ENCODE peak calls at places on chromosome 18, in eight cellular contexts. M is NCI-H2081; X is GM13976; I is stimulated activated CD4-positive, alpha-beta T cell treated with anti-CD3 and anti-CD28 coated beads, Interleukin-1b, Interleukin-23, amount 100 ng/mL, for 24 hours; R is activated CD4-positive, alpha-beta T cell treated with anti-CD3 and anti-CD28 coated beads for 48 hours; W is sigmoid colon; S is COR-L47; K is GM12865. N is an unnamed sample.

GRCh38 chr18:49045585-49045984 is 94.8 kb upstream of the SMAD7 start:
- DNase-seq in K (no peak), R (no peak), W (no peak), I (no peak), X (no peak), M (no peak), S (no peak), N (no peak)

GRCh38 chr18:38427736-38428135 is 862.1 kb upstream of the CELF4 start:
- DNase-seq in X (no peak), W (no peak), M (no peak), R (no peak), S (no peak), K (no peak), I (no peak), N (no peak)

GRCh38 chr18:11992096-11992785 is 10.9 kb downstream of the IMPA2 start:
- DNase-seq in M (no peak), K (no peak), S (no peak), R (no peak), I (no peak), X (no peak), W (peak), N (no peak)

GRCh38 chr18:59906203-59906602 is 6.4 kb downstream of the PMAIP1 start:
- DNase-seq in W (no peak), R (no peak), K (peak), I (no peak), M (no peak), S (no peak), X (no peak), N (no peak)

GRCh38 chr18:10135302-10135926 is 221.6 kb downstream of the VAPA start:
- DNase-seq in R (no peak), I (no peak), K (no peak), X (no peak), W (no peak), M (no peak), S (no peak), N (no peak)

GRCh38 chr18:50183556-50183955 is 11.4 kb downstream of the MYO5B start:
- DNase-seq in W (no peak), X (no peak), S (no peak), K (peak), M (no peak), I (no peak), R (no peak), N (no peak)

GRCh38 chr18:41170346-41170745 is 784.7 kb upstream of the PIK3C3 start:
- DNase-seq in S (no peak), M (no peak), K (no peak), I (no peak), W (no peak), R (no peak), X (no peak), N (no peak)

GRCh38 chr18:39564716-39565115 is 1999.1 kb upstream of the CELF4 start:
- DNase-seq in W (no peak), M (no peak), K (no peak), X (no peak), S (no peak), R (no peak), I (no peak), N (no peak)

GRCh38 chr18:22342625-22343024 is 75.1 kb downstream of the CTAGE1 start:
- DNase-seq in S (no peak), I (no peak), K (no peak), X (no peak), R (no peak), M (no peak), W (no peak), N (no peak)

GRCh38 chr18:78518805-78519204 is 460.8 kb upstream of the SALL3 start:
- DNase-seq in I (no peak), S (no peak), W (peak), K (no peak), M (no peak), X (no peak), R (no peak), N (no peak)

GRCh38 chr18:60123031-60123430 is 223.2 kb downstream of the PMAIP1 start:
- DNase-seq in K (no peak), X (no peak), I (no peak), S (no peak), W (no peak), M (no peak), R (no peak), N (no peak)

GRCh38 chr18:24176727-24177416 is 38.0 kb downstream of the CABYR start:
- DNase-seq in S (peak), I (peak), W (peak), K (peak), X (peak), R (peak), M (peak), N (no peak)

GRCh38 chr18:5068856-5069255 is 128.2 kb downstream of the AKAIN1 start:
- DNase-seq in W (no peak), I (no peak), R (no peak), M (no peak), S (no peak), K (no peak), X (no peak), N (no peak)

GRCh38 chr18:11850821-11851155 is 425 bp upstream of the CHMP1B start:
- DNase-seq in W (no peak), R (no peak), M (no peak), X (no peak), K (no peak), I (no peak), S (no peak), N (no peak)

GRCh38 chr18:36640005-36640952 is 188.5 kb downstream of the TPGS2 start:
- DNase-seq in K (no peak), X (no peak), S (no peak), W (no peak), R (no peak), M (no peak), I (no peak), N (no peak)

GRCh38 chr18:3948958-3949357 is 499.0 kb downstream of the TGIF1 start:
- DNase-seq in X (no peak), K (no peak), I (no peak), S (no peak), M (no peak), R (no peak), W (no peak), N (no peak)

GRCh38 chr18:36179562-36180334 is 7.5 kb upstream of the MOCOS start:
- DNase-seq in R (no peak), K (no peak), X (no peak), I (no peak), W (peak), S (no peak), M (no peak), N (no peak)

GRCh38 chr18:76558881-76559667 is 64.0 kb upstream of the ZNF516 start:
- DNase-seq in I (no peak), K (no peak), S (no peak), R (no peak), X (no peak), W (no peak), M (no peak), N (peak)

GRCh38 chr18:75208055-75208835 is 694 bp downstream of the PTGR3 start:
- DNase-seq in I (no peak), M (peak), W (peak), S (peak), R (peak), K (peak), X (peak), N (no peak)

GRCh38 chr18:11121426-11121825 is 27.9 kb downstream of the PIEZO2 start:
- DNase-seq in S (no peak), R (no peak), X (no peak), I (no peak), K (no peak), M (no peak), W (no peak), N (no peak)

GRCh38 chr18:35477497-35477896 is 20.3 kb downstream of the INO80C start:
- DNase-seq in K (no peak), M (no peak), R (no peak), X (no peak), W (no peak), I (no peak), S (no peak), N (no peak)

GRCh38 chr18:41569867-41570266 is 385.2 kb upstream of the PIK3C3 start:
- DNase-seq in X (no peak), R (no peak), S (no peak), I (no peak), M (no peak), W (no peak), K (no peak), N (no peak)

GRCh38 chr18:72830109-72830508 is 37.7 kb downstream of the NETO1 start:
- DNase-seq in W (no peak), I (no peak), R (peak), M (no peak), K (no peak), X (peak), S (no peak), N (no peak)

GRCh38 chr18:24672165-24672950 is 211.9 kb downstream of the HRH4 start:
- DNase-seq in W (no peak), X (no peak), M (no peak), R (no peak), S (peak), K (no peak), I (no peak), N (no peak)

GRCh38 chr18:37309059-37309458 is 256.5 kb downstream of the CELF4 start:
- DNase-seq in R (no peak), S (peak), M (no peak), W (no peak), X (no peak), I (no peak), K (no peak), N (no peak)

GRCh38 chr18:52200891-52201663 is 138.9 kb upstream of the DCC start:
- DNase-seq in M (no peak), I (no peak), R (no peak), W (no peak), K (no peak), X (no peak), S (no peak), N (no peak)

GRCh38 chr18:35141077-35141476 is 99.8 kb upstream of the ZNF397 start:
- DNase-seq in X (no peak), S (no peak), R (no peak), W (no peak), K (no peak), M (no peak), I (no peak), N (no peak)

GRCh38 chr18:77482190-77482928 is 232.7 kb downstream of the GALR1 start:
- DNase-seq in K (no peak), R (no peak), I (no peak), M (no peak), W (no peak), S (no peak), X (no peak), N (no peak)

GRCh38 chr18:33817096-33817495 is 239.1 kb downstream of the ASXL3 start:
- DNase-seq in I (no peak), S (no peak), M (no peak), R (no peak), W (no peak), K (no peak), X (no peak), N (no peak)

GRCh38 chr18:10432781-10433180 is 21.7 kb upstream of the APCDD1 start:
- DNase-seq in R (no peak), S (no peak), K (no peak), W (no peak), M (no peak), X (no peak), I (no peak), N (no peak)

GRCh38 chr18:58721586-58722160 is 50.4 kb downstream of the MALT1 start:
- DNase-seq in K (no peak), R (no peak), X (no peak), W (no peak), M (no peak), I (no peak), S (no peak), N (no peak)

GRCh38 chr18:70296289-70296688 is 7.4 kb downstream of the SOCS6 start:
- DNase-seq in I (no peak), K (no peak), M (no peak), S (no peak), W (no peak), R (no peak), X (no peak), N (no peak)

GRCh38 chr18:70288851-70289328 is at the start of gene SOCS6:
- DNase-seq in I (no peak), X (peak), W (peak), M (peak), K (peak), R (peak), S (peak), N (no peak)

GRCh38 chr18:3615374-3615773 is 165.4 kb downstream of the TGIF1 start:
- DNase-seq in W (peak), R (no peak), K (no peak), S (no peak), X (no peak), I (no peak), M (no peak), N (no peak)

GRCh38 chr18:63043516-63043915 is 276.1 kb downstream of the BCL2 start:
- DNase-seq in K (no peak), I (no peak), W (no peak), X (no peak), R (no peak), M (no peak), S (no peak), N (no peak)

N was measured in chondrocyte.